ENCODE peak calls at places on chromosomes 4 and X, in seven cellular contexts. T is right cardiac atrium; Z is non-pigmented ciliary epithelial cell; M is COR-L47; A is left kidney; H is stimulated activated CD8-positive, alpha-beta memory T cell treated with anti-CD3 and anti-CD28 coated beads, Interleukin-4, amount 100 ng/mL, for 24 hours; G is GM23338. P is an unnamed sample.

GRCh38 chr4:8905773-8906667 is 34.4 kb upstream of the HMX1 start:
- DNase-seq in H (no peak), M (no peak), Z (no peak), A (no peak), G (no peak), T (no peak), P (no peak)

GRCh38 chr4:2962614-2963184 is 507 bp downstream of the NOP14 start:
- DNase-seq in Z (no peak), M (peak), G (peak), A (peak), H (no peak), T (no peak), P (peak)

GRCh38 chrX:107861056-107861455 is 35.4 kb downstream of the MID2 start:
- DNase-seq in T (no peak), M (no peak), A (no peak), Z (no peak), H (no peak), G (no peak), P (no peak)

GRCh38 chr4:156294577-156294976 is 340.9 kb upstream of the CTSO start:
- DNase-seq in A (peak), M (peak), T (no peak), H (no peak), Z (peak), G (peak), P (peak)

GRCh38 chrX:154321624-154322023 is 26.0 kb downstream of the TKTL1 start:
- DNase-seq in M (no peak), G (no peak), T (no peak), H (no peak), Z (no peak), A (peak), P (peak)

GRCh38 chr4:54498661-54499111 is 159.1 kb upstream of the KIT start:
- DNase-seq in A (no peak), H (no peak), T (no peak), Z (no peak), G (peak), M (no peak), P (peak)

GRCh38 chr4:61200195-61200990 is at the start of gene ADGRL3:
- DNase-seq in G (peak), H (no peak), Z (no peak), T (peak), M (peak), A (peak), P (peak)

GRCh38 chr4:41144812-41145211 is 69.5 kb downstream of the APBB2 start:
- DNase-seq in M (no peak), A (no peak), G (no peak), H (no peak), Z (no peak), T (no peak), P (peak)

GRCh38 chrX:43682726-43683125 is 26.6 kb downstream of the MAOA start:
- DNase-seq in H (no peak), Z (no peak), A (no peak), M (no peak), T (no peak), G (no peak), P (no peak)

P was measured in NCI-H69.